ENCODE peak calls at places on chromosome 19, in seven cellular contexts. One of them, this sample, is unnamed.

GRCh38 chr19:44803442-44804428 is 5.2 kb upstream of the BCAM start:
- DNase-seq in tibial nerve: no peak
- DNase-seq in heart left ventricle: no peak
- DNase-seq in aorta: no peak
- DNase-seq in effector memory CD4-positive, alpha-beta T cell: no peak
- DNase-seq in CD4-positive, alpha-beta memory T cell: no peak
- DNase-seq in A549: no peak
- DNase-seq in this sample: no peak

GRCh38 chr19:2678043-2678671 is 24.3 kb downstream of the GNG7 start:
- DNase-seq in heart left ventricle: no peak
- DNase-seq in A549: no peak
- DNase-seq in effector memory CD4-positive, alpha-beta T cell: no peak
- DNase-seq in aorta: no peak
- DNase-seq in CD4-positive, alpha-beta memory T cell: no peak
- DNase-seq in tibial nerve: no peak
- DNase-seq in this sample: no peak

GRCh38 chr19:35349614-35350521 is 2.2 kb downstream of the FFAR1 start:
- DNase-seq in tibial nerve: no peak
- DNase-seq in CD4-positive, alpha-beta memory T cell: no peak
- DNase-seq in A549: no peak
- DNase-seq in effector memory CD4-positive, alpha-beta T cell: no peak
- DNase-seq in heart left ventricle: no peak
- DNase-seq in aorta: no peak
- DNase-seq in this sample: no peak

GRCh38 chr19:2455481-2456300 is 1.1 kb downstream of the LMNB2 start:
- DNase-seq in heart left ventricle: no peak
- DNase-seq in tibial nerve: no peak
- DNase-seq in CD4-positive, alpha-beta memory T cell: no peak
- DNase-seq in A549: no peak
- DNase-seq in aorta: peak
- DNase-seq in effector memory CD4-positive, alpha-beta T cell: no peak
- DNase-seq in this sample: no peak

GRCh38 chr19:54470991-54471782 is 1.9 kb downstream of the CDC42EP5 start:
- DNase-seq in CD4-positive, alpha-beta memory T cell: no peak
- DNase-seq in effector memory CD4-positive, alpha-beta T cell: no peak
- DNase-seq in A549: no peak
- DNase-seq in heart left ventricle: peak
- DNase-seq in aorta: peak
- DNase-seq in tibial nerve: peak
- DNase-seq in this sample: no peak

GRCh38 chr19:13036366-13036976 is 41.2 kb downstream of the NFIX start:
- DNase-seq in heart left ventricle: peak
- DNase-seq in CD4-positive, alpha-beta memory T cell: no peak
- DNase-seq in A549: peak
- DNase-seq in aorta: peak
- DNase-seq in effector memory CD4-positive, alpha-beta T cell: no peak
- DNase-seq in tibial nerve: no peak
- DNase-seq in this sample: no peak

GRCh38 chr19:9881720-9882119 is 46.6 kb downstream of the PIN1 start:
- DNase-seq in effector memory CD4-positive, alpha-beta T cell: no peak
- DNase-seq in CD4-positive, alpha-beta memory T cell: no peak
- DNase-seq in tibial nerve: no peak
- DNase-seq in aorta: no peak
- DNase-seq in A549: no peak
- DNase-seq in heart left ventricle: no peak
- DNase-seq in this sample: no peak

GRCh38 chr19:1168877-1169791 is 4.9 kb downstream of the SBNO2 start:
- DNase-seq in heart left ventricle: no peak
- DNase-seq in effector memory CD4-positive, alpha-beta T cell: no peak
- DNase-seq in tibial nerve: no peak
- DNase-seq in A549: peak
- DNase-seq in aorta: no peak
- DNase-seq in CD4-positive, alpha-beta memory T cell: no peak
- DNase-seq in this sample: no peak

GRCh38 chr19:1076046-1076386 is 9.0 kb downstream of the ARHGAP45 start:
- DNase-seq in CD4-positive, alpha-beta memory T cell: no peak
- DNase-seq in heart left ventricle: no peak
- DNase-seq in aorta: no peak
- DNase-seq in A549: no peak
- DNase-seq in effector memory CD4-positive, alpha-beta T cell: no peak
- DNase-seq in tibial nerve: no peak
- DNase-seq in this sample: no peak

GRCh38 chr19:14571695-14572490 is at the start of gene NDUFB7:
- DNase-seq in tibial nerve: peak
- DNase-seq in effector memory CD4-positive, alpha-beta T cell: peak
- DNase-seq in CD4-positive, alpha-beta memory T cell: peak
- DNase-seq in aorta: peak
- DNase-seq in heart left ventricle: peak
- DNase-seq in A549: peak
- DNase-seq in this sample: peak

GRCh38 chr19:32879741-32880140 is 10.2 kb upstream of the SLC7A9 start:
- DNase-seq in aorta: no peak
- DNase-seq in effector memory CD4-positive, alpha-beta T cell: no peak
- DNase-seq in heart left ventricle: no peak
- DNase-seq in A549: no peak
- DNase-seq in CD4-positive, alpha-beta memory T cell: no peak
- DNase-seq in tibial nerve: no peak
- DNase-seq in this sample: no peak

GRCh38 chr19:31180907-31181306 is 168.3 kb downstream of the TSHZ3 start:
- DNase-seq in CD4-positive, alpha-beta memory T cell: no peak
- DNase-seq in effector memory CD4-positive, alpha-beta T cell: no peak
- DNase-seq in A549: no peak
- DNase-seq in aorta: no peak
- DNase-seq in heart left ventricle: no peak
- DNase-seq in tibial nerve: no peak
- DNase-seq in this sample: no peak

GRCh38 chr19:6086081-6086858 is 24.0 kb downstream of the RFX2 start:
- DNase-seq in CD4-positive, alpha-beta memory T cell: no peak
- DNase-seq in heart left ventricle: no peak
- DNase-seq in A549: no peak
- DNase-seq in tibial nerve: no peak
- DNase-seq in effector memory CD4-positive, alpha-beta T cell: no peak
- DNase-seq in aorta: no peak
- DNase-seq in this sample: no peak

GRCh38 chr19:47241919-47242644 is 11.1 kb upstream of the BBC3 start:
- DNase-seq in heart left ventricle: no peak
- DNase-seq in effector memory CD4-positive, alpha-beta T cell: no peak
- DNase-seq in A549: peak
- DNase-seq in CD4-positive, alpha-beta memory T cell: no peak
- DNase-seq in tibial nerve: no peak
- DNase-seq in aorta: no peak
- DNase-seq in this sample: no peak

GRCh38 chr19:47239610-47240296 is 8.8 kb upstream of the BBC3 start:
- DNase-seq in CD4-positive, alpha-beta memory T cell: peak
- DNase-seq in heart left ventricle: peak
- DNase-seq in effector memory CD4-positive, alpha-beta T cell: peak
- DNase-seq in aorta: peak
- DNase-seq in tibial nerve: no peak
- DNase-seq in A549: no peak
- DNase-seq in this sample: no peak

GRCh38 chr19:47240996-47241918 is 10.3 kb upstream of the BBC3 start:
- DNase-seq in heart left ventricle: peak
- DNase-seq in effector memory CD4-positive, alpha-beta T cell: peak
- DNase-seq in tibial nerve: peak
- DNase-seq in aorta: peak
- DNase-seq in CD4-positive, alpha-beta memory T cell: peak
- DNase-seq in A549: peak
- DNase-seq in this sample: peak

GRCh38 chr19:47239152-47239551 is 8.2 kb upstream of the BBC3 start:
- DNase-seq in A549: no peak
- DNase-seq in effector memory CD4-positive, alpha-beta T cell: no peak
- DNase-seq in aorta: no peak
- DNase-seq in CD4-positive, alpha-beta memory T cell: no peak
- DNase-seq in heart left ventricle: no peak
- DNase-seq in tibial nerve: no peak
- DNase-seq in this sample: no peak

DNA sequence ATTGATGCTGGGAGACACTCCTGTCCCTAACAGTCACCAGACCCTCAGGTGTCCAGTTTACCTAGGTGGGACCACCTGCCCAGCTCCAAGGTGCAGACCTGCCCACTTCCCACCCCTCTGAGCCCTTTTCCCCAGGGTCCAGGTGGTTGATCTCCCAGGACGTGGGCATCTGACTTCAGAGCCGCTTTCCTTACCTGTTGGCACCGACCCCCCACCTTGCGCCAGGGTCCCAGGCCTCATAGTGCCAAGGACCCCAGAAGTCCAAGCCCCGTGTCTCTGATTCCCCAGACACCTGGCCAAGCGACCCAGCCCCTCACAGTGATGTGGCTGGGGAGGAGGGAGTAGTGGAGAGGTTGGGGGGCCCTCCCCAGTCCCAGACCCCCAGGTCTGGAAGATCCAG is 9.6 kb upstream of the BBC3 start:
- DNase-seq in effector memory CD4-positive, alpha-beta T cell: no peak
- DNase-seq in A549: no peak
- DNase-seq in CD4-positive, alpha-beta memory T cell: no peak
- DNase-seq in heart left ventricle: no peak
- DNase-seq in aorta: no peak
- DNase-seq in tibial nerve: no peak
- DNase-seq in this sample: no peak
- H3K4me3 ChIP-seq in effector memory CD4-positive, alpha-beta T cell: no peak
- H3K4me3 ChIP-seq in A549: no peak
- H3K4me3 ChIP-seq in CD4-positive, alpha-beta memory T cell: no peak
- H3K4me3 ChIP-seq in heart left ventricle: no peak
- H3K4me3 ChIP-seq in aorta: no peak
- H3K4me3 ChIP-seq in tibial nerve: no peak
- H3K4me3 ChIP-seq in this sample: peak

DNA sequence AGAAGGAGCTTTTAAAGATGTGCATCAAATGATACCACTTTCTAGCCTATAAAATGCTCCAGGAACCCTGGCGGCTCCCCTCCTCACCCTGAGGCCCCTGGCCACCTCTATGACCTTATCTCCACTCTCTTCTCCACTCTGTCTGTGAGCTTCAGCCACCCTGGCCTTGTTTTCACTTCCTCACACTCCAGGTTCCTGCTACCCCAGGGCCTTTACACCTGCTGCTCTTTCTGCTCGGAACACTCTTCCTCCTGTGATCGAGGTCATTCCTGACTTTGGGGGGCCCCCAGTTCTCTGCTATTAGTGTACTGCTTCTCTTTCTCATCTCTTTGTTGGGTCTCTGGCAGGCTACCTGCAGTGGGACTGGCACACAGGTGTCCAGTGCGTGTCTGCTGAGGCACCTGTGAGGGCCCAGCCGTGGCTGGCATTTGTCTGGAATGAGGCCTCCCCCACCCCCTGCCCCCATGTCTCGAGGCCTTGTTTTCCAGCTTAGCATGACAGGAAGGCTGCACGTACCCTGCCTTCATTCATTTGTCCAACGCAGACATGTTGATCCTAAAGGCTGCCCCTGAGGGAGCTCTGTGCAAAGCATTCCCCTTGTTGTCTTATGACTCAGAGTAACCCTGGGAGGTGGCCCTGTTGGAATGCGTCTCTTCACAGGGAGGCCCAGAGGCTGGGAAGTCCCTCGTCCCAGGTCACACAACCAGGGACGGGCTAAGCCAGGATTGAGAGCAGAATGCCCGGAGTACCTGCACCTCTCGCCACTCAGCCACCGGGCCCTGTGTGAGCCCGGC is 2.3 kb downstream of the DDA1 start:
- DNase-seq in effector memory CD4-positive, alpha-beta T cell: no peak
- DNase-seq in heart left ventricle: no peak
- DNase-seq in tibial nerve: no peak
- DNase-seq in CD4-positive, alpha-beta memory T cell: no peak
- DNase-seq in aorta: no peak
- DNase-seq in A549: peak
- DNase-seq in this sample: no peak
- H3K4me3 ChIP-seq in effector memory CD4-positive, alpha-beta T cell: no peak
- H3K4me3 ChIP-seq in heart left ventricle: no peak
- H3K4me3 ChIP-seq in tibial nerve: no peak
- H3K4me3 ChIP-seq in CD4-positive, alpha-beta memory T cell: no peak
- H3K4me3 ChIP-seq in aorta: no peak
- H3K4me3 ChIP-seq in A549: peak
- H3K4me3 ChIP-seq in this sample: no peak

DNA sequence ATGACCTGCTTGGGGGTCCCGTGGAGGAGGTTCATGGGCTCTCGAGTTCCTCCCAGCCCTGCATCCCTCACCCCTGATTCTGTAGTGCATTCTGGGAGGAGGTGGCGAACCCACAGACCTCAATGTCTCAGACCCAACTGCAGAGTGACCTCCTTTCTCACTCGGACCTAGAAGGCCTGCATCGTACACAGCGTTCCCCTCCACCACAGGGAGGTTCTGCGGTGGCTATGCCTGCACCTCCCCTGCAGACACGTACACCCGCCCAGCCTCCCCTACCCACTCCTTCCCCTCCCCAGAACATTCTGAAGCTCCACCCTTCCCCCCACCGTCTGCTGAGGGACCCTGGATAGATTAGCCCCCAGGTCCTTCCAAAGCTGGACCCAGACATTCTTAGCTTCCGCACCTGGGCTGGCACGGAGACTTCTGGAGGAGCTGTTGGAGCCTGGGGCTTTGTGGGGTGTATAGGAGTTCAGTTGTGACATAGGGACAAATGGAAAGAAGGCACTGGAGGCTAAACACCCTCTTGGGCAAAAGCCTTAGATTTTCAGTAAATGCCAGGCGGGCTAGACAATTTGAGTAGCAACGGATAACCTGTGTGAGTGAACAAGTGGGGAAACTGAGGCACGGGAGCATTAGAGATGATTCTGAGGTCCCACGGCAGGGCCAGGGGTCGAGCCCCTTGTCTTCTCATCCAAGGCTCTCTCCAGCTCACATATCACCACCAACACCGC is 455 bp upstream of the FSD1 start:
- DNase-seq in heart left ventricle: no peak
- DNase-seq in effector memory CD4-positive, alpha-beta T cell: no peak
- DNase-seq in tibial nerve: no peak
- DNase-seq in aorta: no peak
- DNase-seq in CD4-positive, alpha-beta memory T cell: no peak
- DNase-seq in A549: no peak
- DNase-seq in this sample: no peak
- H3K4me3 ChIP-seq in heart left ventricle: no peak
- H3K4me3 ChIP-seq in effector memory CD4-positive, alpha-beta T cell: no peak
- H3K4me3 ChIP-seq in tibial nerve: no peak
- H3K4me3 ChIP-seq in aorta: no peak
- H3K4me3 ChIP-seq in CD4-positive, alpha-beta memory T cell: no peak
- H3K4me3 ChIP-seq in A549: peak
- H3K4me3 ChIP-seq in this sample: no peak

GRCh38 chr19:49676136-49676689 is 858 bp upstream of the PRMT1 start:
- DNase-seq in heart left ventricle: peak
- DNase-seq in effector memory CD4-positive, alpha-beta T cell: no peak
- DNase-seq in A549: peak
- DNase-seq in tibial nerve: peak
- DNase-seq in CD4-positive, alpha-beta memory T cell: no peak
- DNase-seq in aorta: peak
- DNase-seq in this sample: peak

GRCh38 chr19:49676690-49677231 is 310 bp upstream of the PRMT1 start:
- DNase-seq in A549: peak
- DNase-seq in aorta: peak
- DNase-seq in tibial nerve: peak
- DNase-seq in heart left ventricle: peak
- DNase-seq in CD4-positive, alpha-beta memory T cell: peak
- DNase-seq in effector memory CD4-positive, alpha-beta T cell: peak
- DNase-seq in this sample: peak

GRCh38 chr19:49678970-49679831 is 2.1 kb downstream of the PRMT1 start:
- DNase-seq in effector memory CD4-positive, alpha-beta T cell: no peak
- DNase-seq in tibial nerve: no peak
- DNase-seq in heart left ventricle: no peak
- DNase-seq in A549: no peak
- DNase-seq in aorta: no peak
- DNase-seq in CD4-positive, alpha-beta memory T cell: no peak
- DNase-seq in this sample: no peak

GRCh38 chr19:49677901-49678674 is 1.0 kb downstream of the PRMT1 start:
- DNase-seq in heart left ventricle: no peak
- DNase-seq in A549: peak
- DNase-seq in CD4-positive, alpha-beta memory T cell: peak
- DNase-seq in effector memory CD4-positive, alpha-beta T cell: peak
- DNase-seq in aorta: peak
- DNase-seq in tibial nerve: peak
- DNase-seq in this sample: no peak

GRCh38 chr19:49677232-49677881 is at the start of gene PRMT1:
- DNase-seq in heart left ventricle: no peak
- DNase-seq in effector memory CD4-positive, alpha-beta T cell: peak
- DNase-seq in aorta: no peak
- DNase-seq in A549: peak
- DNase-seq in tibial nerve: no peak
- DNase-seq in CD4-positive, alpha-beta memory T cell: no peak
- DNase-seq in this sample: no peak
- H3K4me3 ChIP-seq in heart left ventricle: peak
- H3K4me3 ChIP-seq in effector memory CD4-positive, alpha-beta T cell: peak
- H3K4me3 ChIP-seq in aorta: peak
- H3K4me3 ChIP-seq in A549: peak
- H3K4me3 ChIP-seq in tibial nerve: peak
- H3K4me3 ChIP-seq in CD4-positive, alpha-beta memory T cell: peak
- H3K4me3 ChIP-seq in this sample: peak